ENCODE peak calls at places on chromosomes 13 and 19, in nine cellular contexts. One of them, this sample, is unnamed.

GRCh38 chr13:28568286-28568685 is 73.4 kb upstream of the FLT1 start:
- DNase-seq in psoas muscle: peak
- DNase-seq in NCI-H1930: no peak
- DNase-seq in memory B cell: no peak
- DNase-seq in posterior cingulate gyrus: peak
- DNase-seq in hypothalamus: no peak
- DNase-seq in left cardiac atrium: peak
- DNase-seq in HTR-8/SVneo: no peak
- DNase-seq in AG08396: peak
- DNase-seq in this sample: peak

GRCh38 chr19:32819415-32820400 is 49.9 kb downstream of the SLC7A9 start:
- DNase-seq in psoas muscle: no peak
- DNase-seq in memory B cell: no peak
- DNase-seq in posterior cingulate gyrus: no peak
- DNase-seq in AG08396: no peak
- DNase-seq in NCI-H1930: no peak
- DNase-seq in left cardiac atrium: no peak
- DNase-seq in HTR-8/SVneo: no peak
- DNase-seq in hypothalamus: no peak
- DNase-seq in this sample: no peak

GRCh38 chr13:26721251-26721939 is 39.2 kb downstream of the GPR12 start:
- DNase-seq in psoas muscle: peak
- DNase-seq in HTR-8/SVneo: no peak
- DNase-seq in left cardiac atrium: peak
- DNase-seq in hypothalamus: no peak
- DNase-seq in posterior cingulate gyrus: peak
- DNase-seq in NCI-H1930: peak
- DNase-seq in memory B cell: no peak
- DNase-seq in AG08396: no peak
- DNase-seq in this sample: no peak

GRCh38 chr13:38763446-38764381 is 76.8 kb downstream of the FREM2 start:
- DNase-seq in left cardiac atrium: no peak
- DNase-seq in posterior cingulate gyrus: peak
- DNase-seq in hypothalamus: no peak
- DNase-seq in AG08396: peak
- DNase-seq in NCI-H1930: no peak
- DNase-seq in psoas muscle: no peak
- DNase-seq in HTR-8/SVneo: peak
- DNase-seq in memory B cell: no peak
- DNase-seq in this sample: peak

GRCh38 chr19:2618611-2619010 is 83.9 kb downstream of the GNG7 start:
- DNase-seq in psoas muscle: peak
- DNase-seq in HTR-8/SVneo: no peak
- DNase-seq in memory B cell: no peak
- DNase-seq in posterior cingulate gyrus: no peak
- DNase-seq in hypothalamus: no peak
- DNase-seq in AG08396: no peak
- DNase-seq in NCI-H1930: no peak
- DNase-seq in left cardiac atrium: peak
- DNase-seq in this sample: no peak

GRCh38 chr13:106633321-106633720 is 65.4 kb upstream of the ARGLU1 start:
- DNase-seq in hypothalamus: no peak
- DNase-seq in HTR-8/SVneo: no peak
- DNase-seq in posterior cingulate gyrus: no peak
- DNase-seq in memory B cell: no peak
- DNase-seq in left cardiac atrium: no peak
- DNase-seq in psoas muscle: no peak
- DNase-seq in AG08396: no peak
- DNase-seq in NCI-H1930: no peak
- DNase-seq in this sample: no peak

GRCh38 chr19:38880882-38881609 is 3.0 kb upstream of the RINL start:
- DNase-seq in posterior cingulate gyrus: no peak
- DNase-seq in NCI-H1930: no peak
- DNase-seq in AG08396: no peak
- DNase-seq in left cardiac atrium: no peak
- DNase-seq in HTR-8/SVneo: no peak
- DNase-seq in psoas muscle: peak
- DNase-seq in hypothalamus: no peak
- DNase-seq in memory B cell: no peak
- DNase-seq in this sample: no peak

GRCh38 chr13:38394777-38395504 is 45.3 kb downstream of the UFM1 start:
- DNase-seq in HTR-8/SVneo: no peak
- DNase-seq in posterior cingulate gyrus: no peak
- DNase-seq in AG08396: no peak
- DNase-seq in psoas muscle: no peak
- DNase-seq in hypothalamus: no peak
- DNase-seq in memory B cell: no peak
- DNase-seq in NCI-H1930: no peak
- DNase-seq in left cardiac atrium: no peak
- DNase-seq in this sample: no peak

GRCh38 chr13:34864650-34865049 is 77.4 kb upstream of the NBEA start:
- DNase-seq in psoas muscle: no peak
- DNase-seq in NCI-H1930: no peak
- DNase-seq in HTR-8/SVneo: no peak
- DNase-seq in left cardiac atrium: no peak
- DNase-seq in AG08396: no peak
- DNase-seq in posterior cingulate gyrus: no peak
- DNase-seq in hypothalamus: no peak
- DNase-seq in memory B cell: no peak
- DNase-seq in this sample: no peak

GRCh38 chr13:72585254-72585653 is 142.2 kb downstream of the MZT1 start:
- DNase-seq in hypothalamus: no peak
- DNase-seq in left cardiac atrium: no peak
- DNase-seq in memory B cell: no peak
- DNase-seq in psoas muscle: no peak
- DNase-seq in posterior cingulate gyrus: no peak
- DNase-seq in HTR-8/SVneo: no peak
- DNase-seq in AG08396: no peak
- DNase-seq in NCI-H1930: no peak
- DNase-seq in this sample: no peak

GRCh38 chr19:18160792-18161690 is 8.1 kb downstream of the PIK3R2 start:
- DNase-seq in HTR-8/SVneo: peak
- DNase-seq in psoas muscle: peak
- DNase-seq in NCI-H1930: peak
- DNase-seq in memory B cell: peak
- DNase-seq in AG08396: peak
- DNase-seq in left cardiac atrium: peak
- DNase-seq in hypothalamus: peak
- DNase-seq in posterior cingulate gyrus: peak
- DNase-seq in this sample: peak

GRCh38 chr19:7916137-7916907 is 1.7 kb downstream of the TGFBR3L start:
- DNase-seq in left cardiac atrium: no peak
- DNase-seq in NCI-H1930: no peak
- DNase-seq in AG08396: peak
- DNase-seq in memory B cell: peak
- DNase-seq in hypothalamus: no peak
- DNase-seq in posterior cingulate gyrus: peak
- DNase-seq in psoas muscle: peak
- DNase-seq in HTR-8/SVneo: no peak
- DNase-seq in this sample: no peak

GRCh38 chr19:48170817-48171347 is 402 bp downstream of the ZSWIM9 start:
- DNase-seq in NCI-H1930: no peak
- DNase-seq in left cardiac atrium: no peak
- DNase-seq in HTR-8/SVneo: no peak
- DNase-seq in hypothalamus: no peak
- DNase-seq in psoas muscle: peak
- DNase-seq in AG08396: no peak
- DNase-seq in memory B cell: no peak
- DNase-seq in posterior cingulate gyrus: no peak
- DNase-seq in this sample: no peak

GRCh38 chr13:41561179-41561578 is 103.8 kb downstream of the RGCC start:
- DNase-seq in HTR-8/SVneo: no peak
- DNase-seq in posterior cingulate gyrus: no peak
- DNase-seq in hypothalamus: no peak
- DNase-seq in AG08396: no peak
- DNase-seq in memory B cell: no peak
- DNase-seq in left cardiac atrium: no peak
- DNase-seq in NCI-H1930: no peak
- DNase-seq in psoas muscle: no peak
- DNase-seq in this sample: no peak

GRCh38 chr13:113964251-113964995 is 9.5 kb downstream of the C13orf46 start:
- DNase-seq in NCI-H1930: no peak
- DNase-seq in posterior cingulate gyrus: no peak
- DNase-seq in AG08396: no peak
- DNase-seq in psoas muscle: peak
- DNase-seq in hypothalamus: no peak
- DNase-seq in left cardiac atrium: peak
- DNase-seq in HTR-8/SVneo: no peak
- DNase-seq in memory B cell: no peak
- DNase-seq in this sample: no peak

GRCh38 chr19:48553676-48554384 is 1.9 kb downstream of the SULT2B1 start:
- DNase-seq in HTR-8/SVneo: peak
- DNase-seq in AG08396: peak
- DNase-seq in psoas muscle: peak
- DNase-seq in memory B cell: no peak
- DNase-seq in NCI-H1930: no peak
- DNase-seq in posterior cingulate gyrus: no peak
- DNase-seq in hypothalamus: no peak
- DNase-seq in left cardiac atrium: no peak
- DNase-seq in this sample: no peak

GRCh38 chr13:96052655-96053002 is 572 bp downstream of the UGGT2 start:
- DNase-seq in hypothalamus: no peak
- DNase-seq in AG08396: peak
- DNase-seq in memory B cell: no peak
- DNase-seq in NCI-H1930: peak
- DNase-seq in HTR-8/SVneo: peak
- DNase-seq in left cardiac atrium: no peak
- DNase-seq in psoas muscle: no peak
- DNase-seq in posterior cingulate gyrus: no peak
- DNase-seq in this sample: no peak

GRCh38 chr13:76812206-76812882 is 73.9 kb downstream of the KCTD12 start:
- DNase-seq in NCI-H1930: no peak
- DNase-seq in left cardiac atrium: peak
- DNase-seq in AG08396: no peak
- DNase-seq in hypothalamus: no peak
- DNase-seq in posterior cingulate gyrus: no peak
- DNase-seq in memory B cell: no peak
- DNase-seq in psoas muscle: peak
- DNase-seq in HTR-8/SVneo: no peak
- DNase-seq in this sample: no peak

GRCh38 chr13:79710376-79710775 is 229.4 kb downstream of the NDFIP2 start:
- DNase-seq in NCI-H1930: no peak
- DNase-seq in posterior cingulate gyrus: no peak
- DNase-seq in psoas muscle: no peak
- DNase-seq in hypothalamus: no peak
- DNase-seq in memory B cell: no peak
- DNase-seq in HTR-8/SVneo: peak
- DNase-seq in left cardiac atrium: no peak
- DNase-seq in AG08396: no peak
- DNase-seq in this sample: no peak

GRCh38 chr13:36345438-36346221 is 564 bp downstream of the SPART start:
- DNase-seq in memory B cell: peak
- DNase-seq in NCI-H1930: no peak
- DNase-seq in AG08396: peak
- DNase-seq in hypothalamus: peak
- DNase-seq in posterior cingulate gyrus: peak
- DNase-seq in HTR-8/SVneo: peak
- DNase-seq in left cardiac atrium: peak
- DNase-seq in psoas muscle: peak
- DNase-seq in this sample: peak